ENCODE peak calls at places on chromosomes 1 and 21, in seven cellular contexts. B is HCT116, V is fibroblast of lung, T is IMR-90, W is GM23248, U is cardiac muscle cell, F is tibial nerve. A is an unnamed sample.

GRCh38 chr1:177442580-177442979 is 271.8 kb downstream of the BRINP2 start:
- DNase-seq in W (no peak), F (no peak), U (no peak), T (no peak), B (no peak), V (no peak), A (no peak)

GRCh38 chr1:150364231-150365003 is 470 bp downstream of the RPRD2 start:
- DNase-seq in W (peak; percentile 90), F (peak; percentile 50), T (peak; percentile 66), B (peak; percentile 27), U (peak; percentile 85), V (peak; percentile 77), A (peak; percentile 90)

GRCh38 chr1:192524223-192524622 is 51.4 kb upstream of the RGS1 start:
- DNase-seq in F (no peak), V (peak; percentile 69), T (peak; percentile 34), U (no peak), B (no peak), W (peak; percentile 60), A (no peak)

GRCh38 chr1:83627045-83627444 is 371.9 kb downstream of the TTLL7 start:
- DNase-seq in W (no peak), B (no peak), V (no peak), F (no peak), T (no peak), U (no peak), A (no peak)

GRCh38 chr1:150186789-150187559 is 37.3 kb downstream of the PLEKHO1 start:
- DNase-seq in B (peak; percentile 38), W (peak; percentile 70), F (no peak), U (peak; percentile 65), V (peak; percentile 81), T (peak; percentile 56), A (no peak)

GRCh38 chr1:113677250-113678158 is 81.8 kb downstream of the PHTF1 start:
- DNase-seq in W (peak; percentile 67), T (peak; percentile 63), B (peak; percentile 44), U (peak; percentile 78), V (peak; percentile 68), F (no peak), A (no peak)

GRCh38 chr1:3506943-3507342 is 52.5 kb downstream of the ARHGEF16 start:
- DNase-seq in B (no peak), U (no peak), F (no peak), W (no peak), V (no peak), T (no peak), A (no peak)

GRCh38 chr1:45488978-45489377 is 2.0 kb downstream of the TESK2 start:
- DNase-seq in V (no peak), F (no peak), B (no peak), W (no peak), U (no peak), T (no peak), A (no peak)

GRCh38 chr1:157176591-157177121 is 38.5 kb upstream of the ETV3 start:
- DNase-seq in F (no peak), V (no peak), T (no peak), B (no peak), U (no peak), W (no peak), A (no peak)

GRCh38 chr1:218262259-218262658 is 22.8 kb upstream of the RRP15 start:
- DNase-seq in F (no peak), V (no peak), B (no peak), T (no peak), W (no peak), U (no peak), A (no peak)

GRCh38 chr1:204479387-204480136 is 15.0 kb downstream of the PIK3C2B start:
- DNase-seq in U (no peak), F (no peak), B (peak; percentile 41), V (no peak), T (no peak), W (peak; percentile 24), A (no peak)

GRCh38 chr1:184590163-184590750 is 164.4 kb downstream of the EDEM3 start:
- DNase-seq in F (no peak), V (no peak), W (no peak), U (no peak), B (no peak), T (no peak), A (no peak)

GRCh38 chr1:12745126-12745991 is 641 bp upstream of the CFAP107 start:
- DNase-seq in U (peak; percentile 3), T (no peak), B (no peak), W (peak; percentile 24), F (no peak), V (no peak), A (no peak)

GRCh38 chr21:45319461-45320211 is 31.9 kb upstream of the POFUT2 start:
- DNase-seq in W (peak; percentile 30), U (no peak), B (no peak), F (no peak), V (peak; percentile 76), T (peak; percentile 77), A (no peak)

GRCh38 chr21:32248616-32249550 is 30.0 kb downstream of the MIS18A start:
- DNase-seq in V (no peak), B (no peak), T (peak; percentile 4), F (no peak), U (no peak), W (no peak), A (no peak)

GRCh38 chr1:243708210-243708609 is 141.8 kb downstream of the AKT3 start:
- DNase-seq in T (no peak), V (no peak), W (peak; percentile 18), F (no peak), U (peak; percentile 37), B (no peak), A (no peak)

GRCh38 chr1:60114735-60115318 is 41.3 kb upstream of the C1orf87 start:
- DNase-seq in T (no peak), F (no peak), W (no peak), U (no peak), B (no peak), V (no peak), A (no peak)

DNA sequence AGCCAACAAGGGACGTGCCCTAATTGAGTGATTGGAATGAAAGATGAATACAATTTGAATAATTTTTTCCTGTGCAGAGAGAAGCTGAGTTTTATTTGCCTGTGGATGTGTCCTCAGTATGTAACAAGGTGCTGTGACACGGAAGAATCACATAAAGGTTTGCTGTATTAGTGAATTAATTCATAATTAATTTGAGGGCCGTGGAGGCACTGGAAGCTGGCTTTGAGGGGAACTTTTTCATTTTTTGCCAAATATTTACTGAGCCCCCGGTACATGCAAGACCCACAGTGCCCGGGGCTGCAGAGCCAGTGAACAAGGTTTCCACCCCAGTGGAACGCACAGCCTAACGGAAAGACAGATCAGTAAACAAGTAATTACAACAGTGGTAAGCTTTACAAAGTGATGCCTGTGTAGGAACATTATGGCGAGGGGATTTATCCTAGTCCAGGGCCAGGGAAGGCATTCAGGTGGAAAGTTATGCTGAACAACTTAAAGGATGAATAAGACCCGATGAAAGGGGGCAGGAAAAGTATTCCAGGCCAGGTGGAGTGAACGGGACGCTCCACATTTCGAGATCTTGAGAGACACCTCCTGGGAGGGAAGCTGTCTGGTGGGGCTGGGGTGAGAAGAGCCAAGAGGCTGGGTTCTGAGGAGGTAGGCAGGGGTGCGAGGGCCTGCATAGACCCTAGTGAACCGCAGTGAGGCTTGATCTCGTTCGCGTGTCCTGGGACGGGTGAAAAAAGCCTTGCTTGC is 773 bp upstream of the RCC2 start:
- DNase-seq in W (peak; percentile 8), U (no peak), T (no peak), F (no peak), B (no peak), V (no peak), A (no peak)
- H3K27ac ChIP-seq in W (peak overlapping the region; percentile 75), U (no peak overlapping the region), T (peak overlapping the region; percentile 85), F (peak overlapping the region; percentile 43), B (peak overlapping the region; percentile 98), V (no peak overlapping the region), A (peak overlapping the region; percentile 71)

GRCh38 chr1:155966750-155967149 is 11.6 kb downstream of the ARHGEF2 start:
- DNase-seq in T (no peak), F (no peak), U (no peak), W (no peak), V (no peak), B (no peak), A (no peak)

GRCh38 chr1:155962599-155963211 is 15.6 kb downstream of the ARHGEF2 start:
- DNase-seq in V (peak; percentile 73), T (no peak), F (no peak), W (peak; percentile 30), U (peak; percentile 65), B (no peak), A (peak; percentile 67)

GRCh38 chr1:155966135-155966534 is 12.2 kb downstream of the ARHGEF2 start:
- DNase-seq in B (no peak), T (no peak), F (no peak), U (no peak), V (no peak), W (no peak), A (no peak)

GRCh38 chr1:155961937-155962336 is 16.4 kb downstream of the ARHGEF2 start:
- DNase-seq in U (peak; percentile 91), W (peak; percentile 100), T (peak; percentile 97), F (no peak), V (peak; percentile 98), B (peak; percentile 92), A (no peak)

GRCh38 chr1:155964193-155964592 is 14.2 kb downstream of the ARHGEF2 start:
- DNase-seq in B (no peak), V (no peak), U (no peak), T (no peak), F (no peak), W (no peak), A (no peak)
- H3K4me1 ChIP-seq in B (peaks cover 37% of the 10 kb centered on the region), V (peaks cover 39% of the 10 kb centered on the region), U (peaks cover 33% of the 10 kb centered on the region), T (peaks cover 33% of the 10 kb centered on the region), F (peaks cover 51% of the 10 kb centered on the region), W (peaks cover 34% of the 10 kb centered on the region), A (peaks cover 67% of the 10 kb centered on the region)

DNA sequence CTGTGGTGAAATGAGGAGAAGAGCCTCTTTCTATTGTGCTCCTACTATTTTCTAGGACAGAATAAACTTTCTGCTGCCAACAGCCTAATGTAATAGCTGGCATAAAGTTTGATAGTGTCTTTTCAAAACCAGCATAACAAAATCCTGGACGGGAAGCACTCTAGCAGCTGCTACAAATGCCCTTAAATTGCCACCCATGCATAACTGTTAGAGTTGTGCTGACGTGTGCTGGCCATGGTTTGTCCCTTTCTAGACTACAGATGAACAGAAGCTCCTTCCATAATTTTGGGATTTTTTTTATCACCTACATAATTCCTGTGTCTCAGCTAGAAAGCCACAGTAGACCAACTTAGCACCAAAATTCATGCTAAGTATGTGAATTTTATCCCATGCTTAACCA is 88.5 kb upstream of the DEPDC1 start:
- DNase-seq in W (no peak), V (no peak), F (no peak), B (no peak), T (no peak), U (no peak), A (no peak)
- H3K4me3 ChIP-seq in W (no peak overlapping the region), V (no peak overlapping the region), F (no peak overlapping the region), B (no peak overlapping the region), T (no peak overlapping the region), U (no peak overlapping the region), A (no peak overlapping the region)

GRCh38 chr1:19080715-19081114 is 124.2 kb upstream of the IFFO2 start:
- DNase-seq in U (peak; percentile 19), W (peak; percentile 35), T (peak; percentile 36), F (no peak), V (peak; percentile 61), B (no peak), A (no peak)

GRCh38 chr1:19076841-19077616 is 120.6 kb upstream of the IFFO2 start:
- DNase-seq in V (no peak), W (no peak), U (no peak), T (no peak), B (no peak), F (no peak), A (no peak)

GRCh38 chr1:19079983-19080472 is 123.6 kb upstream of the IFFO2 start:
- DNase-seq in V (peak; percentile 23), U (no peak), F (no peak), W (no peak), T (peak; percentile 10), B (no peak), A (no peak)

GRCh38 chr1:19079541-19079940 is 123.1 kb upstream of the IFFO2 start:
- DNase-seq in B (no peak), F (no peak), T (no peak), W (no peak), V (no peak), U (no peak), A (no peak)

GRCh38 chr1:19078503-19078902 is 122.0 kb upstream of the IFFO2 start:
- DNase-seq in V (no peak), W (no peak), F (no peak), U (no peak), B (no peak), T (no peak), A (no peak)
- H3K27ac ChIP-seq in V (no peak overlapping the region), W (no peak overlapping the region), F (no peak overlapping the region), U (no peak overlapping the region), B (no peak overlapping the region), T (no peak overlapping the region), A (no peak overlapping the region)